ENCODE peak calls at places on chromosomes 3 and 15, in ten cellular contexts. A is endothelial cell of umbilical vein; N is left lung; S is fibroblast of lung; F is CD4-positive, alpha-beta memory T cell; U is Panc1; T is iPS DF 6.9; J is PC-3; P is suprapubic skin; K is heart left ventricle. Z is an unnamed sample. For H3K9me3, the result is how much of the 10 kb centered on the place peaks cover.

GRCh38 chr3:185318136-185318535 is 44.8 kb upstream of the MAP3K13 start:
- DNase-seq in A (peak), N (no peak), S (no peak), F (no peak), U (no peak), T (no peak), J (peak), P (no peak), K (no peak), Z (peak)

GRCh38 chr3:52240059-52240885 is 1.3 kb upstream of the TWF2 start:
- DNase-seq in A (no peak), N (peak), S (peak), F (peak), U (no peak), T (no peak), J (peak), P (no peak), K (peak), Z (no peak)

GRCh38 chr3:23807161-23808015 is 1.6 kb downstream of the UBE2E1 start:
- DNase-seq in A (no peak), N (no peak), S (peak), F (peak), U (no peak), T (no peak), J (peak), P (no peak), K (no peak), Z (peak)

GRCh38 chr3:53583161-53583690 is 88.8 kb downstream of the CACNA1D start:
- DNase-seq in A (no peak), N (no peak), S (no peak), F (no peak), U (no peak), T (no peak), J (no peak), P (no peak), K (no peak), Z (no peak)

GRCh38 chr3:30470566-30470965 is 135.8 kb upstream of the TGFBR2 start:
- DNase-seq in A (no peak), N (no peak), S (no peak), F (no peak), U (no peak), T (no peak), J (no peak), P (no peak), K (no peak), Z (no peak)

GRCh38 chr15:98896802-98897732 is 110.5 kb downstream of the PGPEP1L start:
- DNase-seq in A (peak), N (no peak), S (peak), F (no peak), U (peak), T (no peak), J (peak), P (no peak), K (no peak), Z (peak)

GRCh38 chr15:85943825-85944224 is 135.8 kb upstream of the AGBL1 start:
- DNase-seq in A (no peak), N (no peak), S (no peak), F (no peak), U (no peak), T (no peak), J (no peak), P (no peak), K (no peak), Z (no peak)

GRCh38 chr3:46874430-46874829 is 3.1 kb upstream of the PTH1R start:
- DNase-seq in A (no peak), N (no peak), S (no peak), F (no peak), U (no peak), T (no peak), J (no peak), P (no peak), K (peak), Z (no peak)

GRCh38 chr3:148971819-148972218 is 19.5 kb upstream of the GYG1 start:
- DNase-seq in A (peak), N (no peak), S (peak), F (no peak), U (no peak), T (no peak), J (no peak), P (no peak), K (peak), Z (no peak)

GRCh38 chr3:196609343-196609775 is 30.1 kb upstream of the NRROS start:
- DNase-seq in A (peak), N (peak), S (peak), F (peak), U (peak), T (peak), J (peak), P (peak), K (peak), Z (peak)

GRCh38 chr3:193929373-193929772 is 206.6 kb upstream of the HES1 start:
- DNase-seq in A (no peak), N (no peak), S (no peak), F (no peak), U (no peak), T (no peak), J (no peak), P (no peak), K (no peak), Z (no peak)

GRCh38 chr15:80527961-80528360 is 123.8 kb downstream of the ARNT2 start:
- DNase-seq in A (no peak), N (no peak), S (no peak), F (no peak), U (no peak), T (no peak), J (no peak), P (no peak), K (no peak), Z (no peak)

GRCh38 chr15:80533934-80534333 is 129.8 kb downstream of the ARNT2 start:
- DNase-seq in A (no peak), N (no peak), S (no peak), F (no peak), U (no peak), T (no peak), J (no peak), P (no peak), K (no peak), Z (no peak)

GRCh38 chr15:80531388-80532184 is 127.4 kb downstream of the ARNT2 start:
- DNase-seq in A (no peak), N (no peak), S (peak), F (no peak), U (no peak), T (no peak), J (no peak), P (no peak), K (no peak), Z (no peak)

GRCh38 chr15:80527406-80527805 is 123.2 kb downstream of the ARNT2 start:
- DNase-seq in A (no peak), N (no peak), S (no peak), F (no peak), U (no peak), T (no peak), J (no peak), P (no peak), K (no peak), Z (no peak)

GRCh38 chr15:80530737-80531365 is 126.7 kb downstream of the ARNT2 start:
- DNase-seq in A (no peak), N (no peak), S (peak), F (no peak), U (no peak), T (no peak), J (no peak), P (no peak), K (no peak), Z (no peak)
- H3K27ac ChIP-seq in A (no peak), N (peak), S (peak), F (no peak), U (no peak), T (no peak), J (no peak), P (peak), K (no peak), Z (no peak)

DNA sequence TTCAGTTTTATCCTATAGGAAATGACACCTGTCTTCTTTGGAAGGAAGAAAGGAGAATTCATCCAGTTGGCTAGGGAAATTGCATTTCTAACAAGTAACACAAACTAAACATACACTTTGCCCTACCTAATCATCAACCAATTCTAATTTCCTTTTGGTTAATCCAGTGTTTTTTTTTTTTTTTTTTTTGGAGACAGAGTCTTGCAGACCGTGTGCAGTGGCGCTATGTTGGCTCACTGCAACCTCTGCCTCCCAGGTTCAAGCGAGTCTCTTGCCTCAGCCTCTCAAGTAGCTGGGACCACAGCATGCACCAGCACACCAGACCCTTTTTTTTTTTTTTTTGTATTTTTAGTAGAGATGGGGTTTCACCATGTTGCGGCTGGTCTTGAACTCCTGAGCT is 14.0 kb downstream of the PDE12 start:
- DNase-seq in A (no peak), N (no peak), S (no peak), F (no peak), U (no peak), T (no peak), J (no peak), P (no peak), K (no peak), Z (no peak)
- H3K9me3 ChIP-seq in A (under half), N (under half), S (under half), F (under half), U (under half), T (under half), J (under half), P (under half), K (under half), Z (under half)

GRCh38 chr15:78672285-78673003 is 31.4 kb upstream of the CHRNB4 start:
- DNase-seq in A (no peak), N (no peak), S (no peak), F (no peak), U (no peak), T (no peak), J (no peak), P (no peak), K (no peak), Z (no peak)

GRCh38 chr15:78666010-78666409 is 25.0 kb upstream of the CHRNB4 start:
- DNase-seq in A (no peak), N (no peak), S (no peak), F (no peak), U (no peak), T (no peak), J (no peak), P (no peak), K (no peak), Z (no peak)

GRCh38 chr15:78667578-78668236 is 26.7 kb upstream of the CHRNB4 start:
- DNase-seq in A (no peak), N (no peak), S (no peak), F (no peak), U (no peak), T (no peak), J (no peak), P (no peak), K (no peak), Z (no peak)

GRCh38 chr15:78671626-78672211 is 30.7 kb upstream of the CHRNB4 start:
- DNase-seq in A (no peak), N (no peak), S (no peak), F (no peak), U (no peak), T (peak), J (no peak), P (no peak), K (peak), Z (no peak)

GRCh38 chr15:78668987-78669386 is 28.0 kb upstream of the CHRNB4 start:
- DNase-seq in A (no peak), N (no peak), S (no peak), F (no peak), U (no peak), T (no peak), J (no peak), P (no peak), K (no peak), Z (no peak)
- H3K27ac ChIP-seq in A (no peak), N (no peak), S (no peak), F (no peak), U (no peak), T (no peak), J (no peak), P (no peak), K (no peak), Z (no peak)

GRCh38 chr15:47586653-47587224 is 130.6 kb upstream of the SEMA6D start:
- DNase-seq in A (no peak), N (no peak), S (no peak), F (no peak), U (no peak), T (no peak), J (peak), P (no peak), K (peak), Z (no peak)

GRCh38 chr15:47588968-47589367 is 128.3 kb upstream of the SEMA6D start:
- DNase-seq in A (no peak), N (no peak), S (no peak), F (no peak), U (no peak), T (no peak), J (no peak), P (no peak), K (no peak), Z (no peak)

GRCh38 chr15:47582283-47582682 is 135.0 kb upstream of the SEMA6D start:
- DNase-seq in A (no peak), N (no peak), S (no peak), F (no peak), U (no peak), T (no peak), J (no peak), P (no peak), K (no peak), Z (no peak)

GRCh38 chr15:47587938-47588817 is 129.1 kb upstream of the SEMA6D start:
- DNase-seq in A (no peak), N (no peak), S (no peak), F (no peak), U (no peak), T (no peak), J (no peak), P (no peak), K (peak), Z (no peak)
- H3K9me3 ChIP-seq in A (under half), N (under half), S (under half), F (under half), U (under half), T (under half), J (under half), P (under half), K (under half), Z (under half)

GRCh38 chr15:43165801-43166325 is 19.3 kb upstream of the CCNDBP1 start:
- DNase-seq in A (no peak), N (no peak), S (no peak), F (no peak), U (no peak), T (no peak), J (no peak), P (no peak), K (no peak), Z (no peak)

GRCh38 chr15:43169888-43170287 is 15.3 kb upstream of the CCNDBP1 start:
- DNase-seq in A (peak), N (no peak), S (no peak), F (no peak), U (no peak), T (no peak), J (peak), P (no peak), K (no peak), Z (no peak)

GRCh38 chr15:43168192-43169107 is 16.8 kb upstream of the CCNDBP1 start:
- DNase-seq in A (no peak), N (no peak), S (peak), F (no peak), U (no peak), T (no peak), J (peak), P (no peak), K (peak), Z (no peak)
- H3K27ac ChIP-seq in A (no peak), N (no peak), S (no peak), F (no peak), U (peak), T (no peak), J (peak), P (peak), K (peak), Z (no peak)

Z was measured in SJSA1.